ENCODE peak calls at places on chromosomes 11 and 22, in five cellular contexts. Q is HCT116; A is CD8-positive, alpha-beta memory T cell; N is GM23338; K is AG08396. L is an unnamed sample.

GRCh38 chr22:38164578-38164953 is 17.1 kb downstream of the PLA2G6 start:
- DNase-seq in Q (no peak), N (no peak), A (no peak), K (no peak), L (no peak)

GRCh38 chr22:50190182-50190951 is 4.7 kb downstream of the TRABD start:
- DNase-seq in Q (peak), K (peak), A (peak), N (peak), L (peak)

GRCh38 chr11:134355656-134356055 is 23.9 kb downstream of the GLB1L2 start:
- DNase-seq in Q (no peak), K (no peak), A (peak), N (no peak), L (no peak)

GRCh38 chr11:26584818-26585217 is 12.8 kb upstream of the MUC15 start:
- DNase-seq in K (no peak), N (no peak), Q (no peak), A (no peak), L (no peak)

GRCh38 chr11:32643526-32643925 is 59.9 kb downstream of the EIF3M start:
- DNase-seq in N (no peak), A (no peak), Q (no peak), K (no peak), L (no peak)

GRCh38 chr22:19941365-19942070 is at the start of the genes COMT and TXNRD2:
- DNase-seq in K (peak), N (peak), Q (no peak), A (peak), L (no peak)

GRCh38 chr11:75797796-75798195 is 17.2 kb upstream of the UVRAG start:
- DNase-seq in N (no peak), A (no peak), Q (no peak), K (peak), L (no peak)

GRCh38 chr11:27329867-27330632 is 33.0 kb downstream of the CCDC34 start:
- DNase-seq in N (no peak), A (no peak), K (no peak), Q (no peak), L (no peak)

GRCh38 chr11:27716850-27717249 is 16.6 kb upstream of the BDNF start:
- DNase-seq in Q (no peak), N (peak), A (no peak), K (no peak), L (no peak)

GRCh38 chr22:34760276-34761008 is 305.5 kb upstream of the ISX start:
- DNase-seq in K (no peak), N (no peak), Q (no peak), A (no peak), L (no peak)

GRCh38 chr22:45163074-45163416 is 680 bp upstream of the NUP50 start:
- DNase-seq in A (no peak), Q (no peak), N (peak), K (peak), L (peak)

GRCh38 chr22:20533879-20534265 is 26.5 kb downstream of the MED15 start:
- DNase-seq in A (no peak), N (no peak), Q (no peak), K (no peak), L (no peak)

GRCh38 chr11:9506489-9507343 is 45.9 kb downstream of the ZNF143 start:
- DNase-seq in K (peak), N (peak), A (peak), Q (peak), L (peak)

GRCh38 chr11:134583397-134583990 is 171.5 kb upstream of the B3GAT1 start:
- DNase-seq in N (no peak), A (no peak), Q (no peak), K (no peak), L (no peak)

GRCh38 chr11:78696177-78696576 is 121.5 kb upstream of the NARS2 start:
- DNase-seq in A (no peak), N (no peak), K (no peak), Q (no peak), L (no peak)

GRCh38 chr22:43554694-43555365 is 143.0 kb downstream of the MPPED1 start:
- DNase-seq in N (no peak), A (no peak), K (no peak), Q (no peak), L (no peak)

GRCh38 chr22:36329217-36330078 is 58.3 kb downstream of the MYH9 start:
- DNase-seq in A (peak), Q (peak), N (peak), K (peak), L (peak)

GRCh38 chr11:104694259-104695070 is 203.8 kb downstream of the CASP12 start:
- DNase-seq in N (no peak), A (no peak), K (peak), Q (no peak), L (no peak)

GRCh38 chr11:87180743-87181142 is 143.0 kb downstream of the TMEM135 start:
- DNase-seq in N (no peak), K (peak), A (no peak), Q (no peak), L (no peak)

GRCh38 chr11:72000591-72000867 is 1.8 kb downstream of the IL18BP start:
- DNase-seq in Q (no peak), K (no peak), N (no peak), A (no peak), L (no peak)

GRCh38 chr11:96279421-96280290 is 63.3 kb downstream of the MAML2 start:
- DNase-seq in A (no peak), N (no peak), K (no peak), Q (no peak), L (no peak)

GRCh38 chr11:128506999-128507591 is 80.3 kb downstream of the ETS1 start:
- DNase-seq in K (peak), Q (no peak), N (peak), A (no peak), L (no peak)

GRCh38 chr22:43917523-43917922 is 6.1 kb upstream of the PNPLA3 start:
- DNase-seq in N (no peak), K (no peak), Q (no peak), A (no peak), L (no peak)

GRCh38 chr11:123654566-123655081 is at the start of gene SCN3B:
- DNase-seq in A (no peak), N (peak), Q (no peak), K (peak), L (peak)

GRCh38 chr11:10026514-10026913 is 267.5 kb downstream of the SBF2 start:
- DNase-seq in K (peak), N (no peak), Q (no peak), A (no peak), L (no peak)

GRCh38 chr11:125404136-125404810 is 91.8 kb downstream of the FEZ1 start:
- DNase-seq in A (no peak), N (peak), Q (no peak), K (no peak), L (peak)

GRCh38 chr11:78040691-78041379 is 17.8 kb upstream of the KCTD14 start:
- DNase-seq in N (peak), Q (no peak), K (no peak), A (no peak), L (peak)

GRCh38 chr11:59754859-59755700 is at the start of gene STX3:
- DNase-seq in N (peak), A (peak), Q (peak), K (peak), L (peak)

GRCh38 chr22:37410174-37411055 is 16.9 kb downstream of the ELFN2 start:
- DNase-seq in N (no peak), Q (no peak), K (no peak), A (no peak), L (no peak)

GRCh38 chr11:114208371-114208770 is 87.8 kb upstream of the NNMT start:
- DNase-seq in K (no peak), Q (no peak), N (no peak), A (no peak), L (no peak)

GRCh38 chr22:23216331-23217170 is 36.2 kb downstream of the BCR start:
- DNase-seq in K (no peak), A (peak), Q (no peak), N (no peak), L (no peak)

GRCh38 chr11:130156108-130157022 is 3.2 kb upstream of the ST14 start:
- DNase-seq in N (no peak), Q (no peak), K (peak), A (no peak), L (no peak)

GRCh38 chr11:117626576-117626975 is 170.4 kb downstream of the DSCAML1 start:
- DNase-seq in N (no peak), K (no peak), A (no peak), Q (no peak), L (no peak)

GRCh38 chr11:86608251-86608799 is 64.1 kb downstream of the ME3 start:
- DNase-seq in Q (peak), A (no peak), N (peak), K (peak), L (peak)

GRCh38 chr11:132734217-132734616 is 798.1 kb downstream of the OPCML start:
- DNase-seq in Q (no peak), A (no peak), N (no peak), K (peak), L (no peak)

GRCh38 chr11:57344826-57345225 is 6.7 kb downstream of the P2RX3 start:
- DNase-seq in K (no peak), Q (no peak), N (no peak), A (no peak), L (no peak)

GRCh38 chr22:39364646-39365405 is 15.0 kb downstream of the SYNGR1 start:
- DNase-seq in K (no peak), A (no peak), Q (no peak), N (no peak), L (no peak)

L was measured in H9.